ENCODE peak calls at places on chromosome 6, in nine cellular contexts. H is H4; P is GM12891; R is effector memory CD8-positive, alpha-beta T cell; K is HTR-8/SVneo; Z is H54; T is prostate gland; C is ACHN; X is GM23248. O is an unnamed sample.

GRCh38 chr6:11343963-11344714 is 111.7 kb upstream of the NEDD9 start:
- DNase-seq in P (no peak), X (no peak), K (no peak), T (no peak), C (no peak), Z (no peak), R (no peak), H (no peak), O (peak)

GRCh38 chr6:170038251-170038650 is 252.6 kb downstream of the DLL1 start:
- DNase-seq in X (no peak), C (no peak), T (no peak), R (no peak), K (no peak), Z (no peak), H (no peak), P (no peak), O (no peak)

GRCh38 chr6:165641672-165642156 is 21.3 kb downstream of the PDE10A start:
- DNase-seq in P (no peak), H (no peak), T (no peak), K (no peak), R (no peak), Z (peak), C (no peak), X (no peak), O (no peak)

GRCh38 chr6:114430534-114431124 is 87.8 kb upstream of the HS3ST5 start:
- DNase-seq in R (no peak), K (no peak), Z (no peak), C (no peak), P (no peak), H (peak), T (no peak), X (no peak), O (no peak)

GRCh38 chr6:34589633-34590139 is 33.6 kb upstream of the SPDEF start:
- DNase-seq in R (no peak), T (no peak), P (no peak), H (no peak), X (no peak), K (no peak), Z (no peak), C (no peak), O (no peak)

GRCh38 chr6:1759877-1760276 is 150.2 kb downstream of the FOXC1 start:
- DNase-seq in C (no peak), Z (no peak), T (no peak), X (no peak), P (no peak), K (no peak), H (no peak), R (no peak), O (no peak)

GRCh38 chr6:33279971-33280511 is 3.1 kb downstream of the B3GALT4 start:
- DNase-seq in X (peak), C (peak), R (no peak), H (peak), K (peak), Z (no peak), T (no peak), P (no peak), O (peak)

GRCh38 chr6:12026120-12026519 is 14.0 kb downstream of the HIVEP1 start:
- DNase-seq in P (no peak), K (no peak), Z (no peak), H (no peak), X (no peak), T (no peak), C (no peak), R (no peak), O (no peak)

GRCh38 chr6:6008648-6009421 is 2.1 kb upstream of the NRN1 start:
- DNase-seq in K (no peak), Z (peak), R (no peak), T (no peak), C (peak), H (peak), P (peak), X (peak), O (peak)

GRCh38 chr6:169453221-169453620 is 199.6 kb upstream of the THBS2 start:
- DNase-seq in K (no peak), P (no peak), T (no peak), H (no peak), X (peak), C (no peak), Z (no peak), R (no peak), O (no peak)

GRCh38 chr6:20877008-20877937 is 343.0 kb downstream of the CDKAL1 start:
- DNase-seq in T (no peak), R (no peak), K (peak), H (peak), X (peak), C (peak), Z (peak), P (peak), O (peak)

O was measured in RWPE1.